ENCODE peak calls at places on chromosomes 13 and 19, in six cellular contexts. F is ovary, G is colonic mucosa, E is esophagus muscularis mucosa, T is adrenal gland, I is pancreas. L is an unnamed sample.

GRCh38 chr13:46341112-46341711 is 45.8 kb downstream of the RUBCNL start:
- DNase-seq in F (no peak), G (no peak), E (no peak), T (no peak), I (no peak), L (no peak)

GRCh38 chr19:57276430-57276829 is 3.9 kb upstream of the ZNF460 start:
- DNase-seq in F (no peak), G (no peak), E (no peak), T (no peak), I (no peak), L (no peak)

GRCh38 chr19:7142771-7143170 is 73.3 kb downstream of the ZNF557 start:
- DNase-seq in F (no peak), G (no peak), E (no peak), T (no peak), I (no peak), L (no peak)

GRCh38 chr19:38705197-38706019 is 38.9 kb downstream of the CAPN12 start:
- DNase-seq in F (peak), G (no peak), E (no peak), T (no peak), I (no peak), L (no peak)

GRCh38 chr19:11538232-11539036 is at the start of gene CNN1:
- DNase-seq in F (peak), G (no peak), E (peak), T (no peak), I (no peak), L (no peak)

GRCh38 chr19:8545743-8546142 is 31.5 kb downstream of the MYO1F start:
- DNase-seq in F (no peak), G (no peak), E (no peak), T (no peak), I (no peak), L (no peak)

GRCh38 chr19:47158879-47159509 is 28.4 kb downstream of the SAE1 start:
- DNase-seq in F (no peak), G (no peak), E (no peak), T (no peak), I (no peak), L (peak)

GRCh38 chr13:51689597-51689996 is 105.3 kb downstream of the WDFY2 start:
- DNase-seq in F (no peak), G (no peak), E (no peak), T (no peak), I (no peak), L (no peak)

GRCh38 chr19:4359627-4360000 is 16.3 kb downstream of the MPND start:
- DNase-seq in F (no peak), G (no peak), E (no peak), T (peak), I (no peak), L (no peak)

GRCh38 chr13:41609828-41610227 is 152.5 kb downstream of the RGCC start:
- DNase-seq in F (no peak), G (no peak), E (no peak), T (no peak), I (no peak), L (no peak)

GRCh38 chr13:85724554-85725432 is 74.4 kb downstream of the SLITRK6 start:
- DNase-seq in F (no peak), G (no peak), E (no peak), T (no peak), I (no peak), L (no peak)

GRCh38 chr19:43625918-43626579 is 6.6 kb upstream of the ZNF428 start:
- DNase-seq in F (peak), G (peak), E (no peak), T (no peak), I (no peak), L (peak)

GRCh38 chr13:39484506-39485313 is 118.3 kb downstream of the LHFPL6 start:
- DNase-seq in F (no peak), G (no peak), E (no peak), T (no peak), I (no peak), L (no peak)

GRCh38 chr19:27776020-27776419 is 1436.9 kb downstream of the UQCRFS1 start:
- DNase-seq in F (no peak), G (no peak), E (no peak), T (no peak), I (no peak), L (no peak)

GRCh38 chr13:47904239-47904638 is 96.8 kb downstream of the SUCLA2 start:
- DNase-seq in F (no peak), G (no peak), E (no peak), T (no peak), I (no peak), L (no peak)

GRCh38 chr19:12784394-12784870 is 6.9 kb upstream of the JUNB start:
- DNase-seq in F (no peak), G (no peak), E (no peak), T (no peak), I (no peak), L (peak)

GRCh38 chr13:43058318-43058674 is 34.9 kb downstream of the DNAJC15 start:
- DNase-seq in F (no peak), G (peak), E (no peak), T (no peak), I (no peak), L (peak)

GRCh38 chr13:49374585-49375290 is 69.1 kb downstream of the CAB39L start:
- DNase-seq in F (no peak), G (no peak), E (no peak), T (no peak), I (no peak), L (peak)

GRCh38 chr19:55525289-55526101 is 11.4 kb downstream of the SBK2 start:
- DNase-seq in F (no peak), G (no peak), E (no peak), T (no peak), I (no peak), L (no peak)
- H3K27ac ChIP-seq in F (no peak), G (no peak), E (no peak), T (no peak), I (no peak), L (no peak)

GRCh38 chr19:36379510-36379819 is 464 bp upstream of the ZFP14 start:
- DNase-seq in F (no peak), G (no peak), E (no peak), T (no peak), I (no peak), L (no peak)

GRCh38 chr19:36377541-36378178 is 1.3 kb downstream of the ZFP14 start:
- DNase-seq in F (no peak), G (no peak), E (no peak), T (no peak), I (no peak), L (no peak)

GRCh38 chr19:36373638-36374156 is 5.3 kb downstream of the ZFP14 start:
- DNase-seq in F (no peak), G (no peak), E (no peak), T (no peak), I (no peak), L (no peak)

DNA sequence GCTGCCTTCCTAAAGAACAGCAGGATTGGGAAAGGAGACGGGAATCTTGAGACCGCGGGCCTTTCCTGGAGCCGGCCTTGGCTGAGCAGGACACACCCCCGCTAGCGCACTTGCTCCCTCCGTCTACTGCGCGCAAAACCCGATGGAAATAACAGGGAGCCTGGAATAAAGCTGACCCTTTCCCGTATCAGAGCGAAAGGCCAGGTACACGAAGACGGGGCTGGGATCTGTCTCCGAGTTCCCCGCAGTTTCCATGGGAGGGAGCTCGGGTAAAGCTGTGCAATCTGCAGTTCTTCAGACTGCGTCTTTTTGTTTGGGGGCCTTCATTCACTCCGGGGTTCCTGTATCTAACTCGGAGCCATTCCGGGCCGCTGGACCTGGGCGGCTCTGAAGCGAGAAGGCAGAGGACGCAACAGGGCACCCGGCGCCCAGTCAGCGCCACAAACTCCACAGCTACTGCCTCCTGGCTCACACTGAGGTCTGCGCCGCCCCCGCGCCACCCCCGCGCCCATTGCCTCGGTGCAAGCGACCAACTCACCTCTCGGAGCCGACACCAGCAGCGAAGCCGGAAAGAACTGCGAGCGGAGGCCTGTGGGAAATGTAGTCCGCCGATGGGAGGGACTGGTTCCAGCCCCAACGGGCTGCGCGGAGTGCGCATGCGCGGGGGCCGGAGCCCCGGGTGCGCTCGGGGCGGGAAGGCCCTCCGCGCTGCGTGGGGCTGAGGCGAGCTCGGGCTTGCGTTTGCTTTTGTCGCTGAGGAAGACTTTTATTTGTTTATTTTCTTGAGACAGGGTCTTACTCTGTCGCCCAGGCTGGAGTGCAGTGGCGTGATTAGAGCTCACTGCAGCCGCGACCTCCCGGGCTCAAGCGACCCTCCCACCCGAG is at the start of gene ZFP14:
- DNase-seq in F (peak), G (peak), E (peak), T (peak), I (peak), L (peak)
- TF ChIP-seq CTCF in F (no peak), G (no peak), E (peak), T (no peak), I (no peak), L (peak)

DNA sequence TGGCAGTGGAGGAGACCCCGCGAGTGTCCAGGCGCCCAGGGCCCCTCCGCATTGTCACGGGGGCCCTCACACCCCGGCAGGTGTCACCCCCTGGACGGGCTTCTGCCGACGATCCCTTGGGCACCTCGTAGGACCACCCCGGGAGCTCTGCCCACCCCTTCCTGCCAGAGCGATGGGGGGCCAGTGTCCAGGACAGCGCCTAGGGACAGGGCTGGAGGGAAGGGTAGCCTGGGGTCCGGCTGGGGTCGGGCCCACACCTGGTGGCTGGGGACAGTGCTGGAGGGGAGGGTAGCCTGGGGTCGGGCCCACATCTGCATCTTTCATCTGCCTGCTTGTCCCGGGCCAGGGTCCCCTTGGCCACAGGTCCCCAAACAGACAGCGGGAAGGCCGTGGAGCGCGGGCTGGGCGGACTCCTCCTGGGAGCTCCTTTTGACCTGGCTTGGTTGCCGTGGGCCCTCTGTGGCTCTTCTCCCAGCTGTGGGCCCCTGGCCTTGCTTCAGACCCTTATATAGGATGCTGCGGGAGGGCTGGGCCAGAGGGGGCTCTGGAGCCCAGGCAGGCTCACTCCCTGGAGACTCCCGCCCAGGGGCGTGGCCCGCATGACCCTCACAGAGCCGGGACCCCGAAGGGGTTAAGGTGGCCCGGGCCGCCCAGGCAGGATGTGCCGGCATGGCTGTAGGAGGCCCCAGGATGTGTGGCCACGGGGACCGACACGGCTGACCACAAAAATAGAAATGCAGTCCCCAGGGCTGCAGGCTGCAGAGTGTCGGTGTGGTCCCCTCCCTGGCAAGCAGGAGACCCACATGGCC is 74.1 kb upstream of the MCF2L start:
- DNase-seq in F (no peak), G (no peak), E (no peak), T (no peak), I (no peak), L (no peak)
- H3K27ac ChIP-seq in F (no peak), G (no peak), E (no peak), T (no peak), I (peak), L (no peak)

DNA sequence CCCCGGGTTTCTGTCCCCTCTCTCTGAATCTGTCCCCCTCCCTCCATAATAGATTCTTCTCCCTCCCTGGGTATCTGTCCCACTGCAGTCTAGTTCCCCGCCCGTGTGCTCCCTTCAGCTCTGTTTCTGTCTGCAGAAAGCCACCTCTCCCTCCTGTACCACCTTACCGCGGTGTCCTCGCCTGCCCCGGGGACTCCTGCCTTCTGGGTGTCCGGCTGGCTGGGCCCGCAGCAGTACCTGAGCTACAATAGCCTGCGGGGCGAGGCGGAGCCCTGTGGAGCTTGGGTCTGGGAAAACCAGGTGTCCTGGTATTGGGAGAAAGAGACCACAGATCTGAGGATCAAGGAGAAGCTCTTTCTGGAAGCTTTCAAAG is 1.3 kb downstream of the FCGRT start:
- DNase-seq in F (no peak), G (no peak), E (no peak), T (no peak), I (no peak), L (no peak)
- TF ChIP-seq CTCF in F (no peak), G (no peak), E (no peak), T (no peak), I (no peak), L (no peak)

DNA sequence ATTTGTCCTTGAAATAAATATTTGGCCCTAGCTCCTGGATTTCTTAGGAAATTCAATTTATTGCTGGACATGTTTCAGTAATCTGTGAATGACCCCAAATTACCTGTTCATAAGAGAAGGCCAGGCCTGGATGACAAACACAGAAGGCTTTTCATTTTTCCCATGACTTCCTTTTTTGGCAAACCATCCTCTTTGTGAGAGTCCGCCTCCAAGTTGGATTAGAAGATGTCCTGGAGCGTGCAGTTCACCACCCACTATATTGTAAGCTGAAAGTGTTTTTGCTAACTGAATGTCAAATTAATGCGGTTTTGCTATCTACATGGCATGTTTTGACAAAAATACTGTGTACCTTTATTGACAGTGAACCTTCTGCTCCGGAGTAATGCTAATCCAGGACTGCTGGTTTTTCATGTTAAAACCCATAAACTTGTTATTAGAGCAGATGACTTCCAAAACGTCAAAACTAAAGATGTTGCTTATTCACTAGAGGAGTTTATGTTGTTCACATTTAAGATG is 70.7 kb downstream of the ITGBL1 start:
- DNase-seq in F (no peak), G (no peak), E (no peak), T (no peak), I (no peak), L (no peak)
- H3K27ac ChIP-seq in F (no peak), G (no peak), E (no peak), T (no peak), I (no peak), L (no peak)